ENCODE peak calls at places on chromosome 6, in seven cellular contexts. One of them, this sample, is unnamed.

GRCh38 chr6:161305860-161306259 is 32.0 kb upstream of the AGPAT4 start:
- DNase-seq in fibroblast of mammary gland: no peak
- DNase-seq in cardiac fibroblast: no peak
- DNase-seq in lower lobe of right lung: no peak
- DNase-seq in foreskin fibroblast: no peak
- DNase-seq in pancreas: no peak
- DNase-seq in PC-3: no peak
- DNase-seq in this sample: no peak

GRCh38 chr6:43939281-43940070 is 169.5 kb downstream of the VEGFA start:
- DNase-seq in PC-3: no peak
- DNase-seq in foreskin fibroblast: no peak
- DNase-seq in pancreas: no peak
- DNase-seq in cardiac fibroblast: no peak
- DNase-seq in lower lobe of right lung: no peak
- DNase-seq in fibroblast of mammary gland: no peak
- DNase-seq in this sample: no peak

GRCh38 chr6:29531668-29532067 is 27.9 kb downstream of the UBD start:
- DNase-seq in lower lobe of right lung: no peak
- DNase-seq in PC-3: peak
- DNase-seq in cardiac fibroblast: no peak
- DNase-seq in foreskin fibroblast: no peak
- DNase-seq in fibroblast of mammary gland: no peak
- DNase-seq in pancreas: no peak
- DNase-seq in this sample: no peak

GRCh38 chr6:158457616-158458278 is 102.1 kb upstream of the TMEM181 start:
- DNase-seq in cardiac fibroblast: peak
- DNase-seq in PC-3: peak
- DNase-seq in lower lobe of right lung: no peak
- DNase-seq in fibroblast of mammary gland: peak
- DNase-seq in foreskin fibroblast: no peak
- DNase-seq in pancreas: no peak
- DNase-seq in this sample: no peak

GRCh38 chr6:83108378-83108777 is 40.9 kb downstream of the DOP1A start:
- DNase-seq in lower lobe of right lung: no peak
- DNase-seq in fibroblast of mammary gland: peak
- DNase-seq in pancreas: no peak
- DNase-seq in PC-3: no peak
- DNase-seq in foreskin fibroblast: no peak
- DNase-seq in cardiac fibroblast: no peak
- DNase-seq in this sample: no peak

GRCh38 chr6:104955491-104955890 is 1.4 kb upstream of the LIN28B start:
- DNase-seq in fibroblast of mammary gland: no peak
- DNase-seq in PC-3: no peak
- DNase-seq in pancreas: no peak
- DNase-seq in lower lobe of right lung: no peak
- DNase-seq in foreskin fibroblast: no peak
- DNase-seq in cardiac fibroblast: no peak
- DNase-seq in this sample: no peak

GRCh38 chr6:68641172-68641571 is 6.1 kb downstream of the ADGRB3 start:
- DNase-seq in pancreas: no peak
- DNase-seq in foreskin fibroblast: no peak
- DNase-seq in fibroblast of mammary gland: no peak
- DNase-seq in lower lobe of right lung: no peak
- DNase-seq in PC-3: no peak
- DNase-seq in cardiac fibroblast: no peak
- DNase-seq in this sample: no peak

GRCh38 chr6:142881771-142882170 is 63.2 kb downstream of the HIVEP2 start:
- DNase-seq in lower lobe of right lung: no peak
- DNase-seq in PC-3: no peak
- DNase-seq in fibroblast of mammary gland: no peak
- DNase-seq in pancreas: no peak
- DNase-seq in foreskin fibroblast: no peak
- DNase-seq in cardiac fibroblast: no peak
- DNase-seq in this sample: no peak

GRCh38 chr6:6277418-6277817 is 43.0 kb downstream of the F13A1 start:
- DNase-seq in lower lobe of right lung: no peak
- DNase-seq in cardiac fibroblast: peak
- DNase-seq in PC-3: peak
- DNase-seq in fibroblast of mammary gland: peak
- DNase-seq in foreskin fibroblast: peak
- DNase-seq in pancreas: no peak
- DNase-seq in this sample: peak

GRCh38 chr6:82645536-82646230 is 282.1 kb downstream of the TPBG start:
- DNase-seq in pancreas: no peak
- DNase-seq in fibroblast of mammary gland: no peak
- DNase-seq in foreskin fibroblast: no peak
- DNase-seq in cardiac fibroblast: no peak
- DNase-seq in PC-3: peak
- DNase-seq in lower lobe of right lung: no peak
- DNase-seq in this sample: no peak

GRCh38 chr6:117956386-117956785 is 49.3 kb downstream of the SLC35F1 start:
- DNase-seq in lower lobe of right lung: no peak
- DNase-seq in pancreas: no peak
- DNase-seq in foreskin fibroblast: no peak
- DNase-seq in fibroblast of mammary gland: no peak
- DNase-seq in cardiac fibroblast: no peak
- DNase-seq in PC-3: peak
- DNase-seq in this sample: no peak

GRCh38 chr6:24844061-24844460 is 45.3 kb upstream of the ARMH2 start:
- DNase-seq in lower lobe of right lung: no peak
- DNase-seq in PC-3: no peak
- DNase-seq in cardiac fibroblast: no peak
- DNase-seq in foreskin fibroblast: no peak
- DNase-seq in pancreas: no peak
- DNase-seq in fibroblast of mammary gland: no peak
- DNase-seq in this sample: no peak

GRCh38 chr6:85329193-85329592 is 120.7 kb upstream of the NT5E start:
- DNase-seq in foreskin fibroblast: no peak
- DNase-seq in cardiac fibroblast: no peak
- DNase-seq in PC-3: no peak
- DNase-seq in fibroblast of mammary gland: no peak
- DNase-seq in pancreas: no peak
- DNase-seq in lower lobe of right lung: no peak
- DNase-seq in this sample: no peak

GRCh38 chr6:47479156-47479541 is 1.6 kb downstream of the CD2AP start:
- DNase-seq in PC-3: peak
- DNase-seq in foreskin fibroblast: no peak
- DNase-seq in cardiac fibroblast: peak
- DNase-seq in fibroblast of mammary gland: peak
- DNase-seq in pancreas: no peak
- DNase-seq in lower lobe of right lung: no peak
- DNase-seq in this sample: no peak

GRCh38 chr6:31977816-31978431 is 3.9 kb upstream of the C4A start:
- DNase-seq in pancreas: peak
- DNase-seq in lower lobe of right lung: no peak
- DNase-seq in cardiac fibroblast: no peak
- DNase-seq in fibroblast of mammary gland: no peak
- DNase-seq in foreskin fibroblast: no peak
- DNase-seq in PC-3: no peak
- DNase-seq in this sample: no peak

GRCh38 chr6:52672422-52673025 is 1.6 kb downstream of the TMEM14A start:
- DNase-seq in cardiac fibroblast: peak
- DNase-seq in PC-3: peak
- DNase-seq in pancreas: no peak
- DNase-seq in fibroblast of mammary gland: peak
- DNase-seq in lower lobe of right lung: no peak
- DNase-seq in foreskin fibroblast: no peak
- DNase-seq in this sample: no peak

GRCh38 chr6:142946924-142947701 is 2.1 kb upstream of the HIVEP2 start:
- DNase-seq in foreskin fibroblast: peak
- DNase-seq in cardiac fibroblast: peak
- DNase-seq in PC-3: peak
- DNase-seq in pancreas: peak
- DNase-seq in lower lobe of right lung: peak
- DNase-seq in fibroblast of mammary gland: peak
- DNase-seq in this sample: peak

GRCh38 chr6:30618270-30618787 is 689 bp downstream of the MRPS18B start:
- DNase-seq in PC-3: peak
- DNase-seq in cardiac fibroblast: peak
- DNase-seq in foreskin fibroblast: no peak
- DNase-seq in fibroblast of mammary gland: peak
- DNase-seq in lower lobe of right lung: no peak
- DNase-seq in pancreas: no peak
- DNase-seq in this sample: peak

GRCh38 chr6:35023601-35024000 is 117.5 kb downstream of the TCP11 start:
- DNase-seq in lower lobe of right lung: no peak
- DNase-seq in pancreas: no peak
- DNase-seq in cardiac fibroblast: no peak
- DNase-seq in PC-3: no peak
- DNase-seq in foreskin fibroblast: no peak
- DNase-seq in fibroblast of mammary gland: no peak
- DNase-seq in this sample: no peak

GRCh38 chr6:14863896-14864850 is 381.7 kb upstream of the JARID2 start:
- DNase-seq in pancreas: no peak
- DNase-seq in cardiac fibroblast: no peak
- DNase-seq in lower lobe of right lung: no peak
- DNase-seq in PC-3: no peak
- DNase-seq in fibroblast of mammary gland: peak
- DNase-seq in foreskin fibroblast: no peak
- DNase-seq in this sample: no peak
- TF ChIP-seq CTCF in pancreas: no peak
- TF ChIP-seq CTCF in cardiac fibroblast: no peak
- TF ChIP-seq CTCF in lower lobe of right lung: no peak
- TF ChIP-seq CTCF in PC-3: no peak
- TF ChIP-seq CTCF in fibroblast of mammary gland: no peak
- TF ChIP-seq CTCF in foreskin fibroblast: no peak
- TF ChIP-seq CTCF in this sample: no peak

DNA sequence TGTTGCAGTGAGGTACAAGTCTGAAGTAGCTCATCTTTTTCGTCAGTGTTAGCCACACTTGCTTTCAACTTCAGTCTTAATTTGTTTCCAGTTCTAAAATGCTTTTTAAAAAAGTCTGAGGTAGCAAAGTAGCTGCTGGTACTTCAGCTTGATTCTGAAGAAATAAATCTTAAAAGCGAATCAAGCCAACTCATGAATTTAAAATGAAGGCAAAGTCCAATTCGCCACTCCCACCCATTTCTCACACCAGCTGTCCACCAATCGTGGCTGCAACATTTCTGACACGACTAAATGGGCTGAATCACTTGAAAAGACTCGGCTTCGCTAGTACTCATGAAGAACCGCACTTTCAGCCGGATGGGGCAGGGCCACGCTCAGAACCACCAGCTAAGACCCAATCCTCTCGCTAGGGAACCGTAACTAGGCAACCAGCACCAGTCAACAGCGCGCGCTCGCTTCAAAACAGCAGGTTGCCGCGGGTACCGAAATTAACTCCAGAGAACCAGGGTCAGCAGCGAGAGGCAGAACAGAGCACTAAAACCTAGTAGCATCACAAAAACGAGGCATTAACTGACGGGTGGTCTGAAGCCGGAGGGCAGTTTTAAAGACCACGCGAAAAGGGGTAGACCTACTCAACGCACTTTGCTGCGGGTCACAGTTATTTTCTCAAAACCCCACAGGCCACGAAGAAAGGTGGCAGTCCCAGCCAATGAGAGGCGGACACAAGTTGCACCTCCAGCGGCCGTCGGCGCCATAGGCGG is 900 bp downstream of the BCLAF1 start:
- DNase-seq in lower lobe of right lung: peak
- DNase-seq in pancreas: peak
- DNase-seq in PC-3: peak
- DNase-seq in cardiac fibroblast: peak
- DNase-seq in foreskin fibroblast: peak
- DNase-seq in fibroblast of mammary gland: peak
- DNase-seq in this sample: peak
- TF ChIP-seq CTCF in lower lobe of right lung: no peak
- TF ChIP-seq CTCF in pancreas: no peak
- TF ChIP-seq CTCF in PC-3: no peak
- TF ChIP-seq CTCF in cardiac fibroblast: peak
- TF ChIP-seq CTCF in foreskin fibroblast: no peak
- TF ChIP-seq CTCF in fibroblast of mammary gland: peak
- TF ChIP-seq CTCF in this sample: peak

DNA sequence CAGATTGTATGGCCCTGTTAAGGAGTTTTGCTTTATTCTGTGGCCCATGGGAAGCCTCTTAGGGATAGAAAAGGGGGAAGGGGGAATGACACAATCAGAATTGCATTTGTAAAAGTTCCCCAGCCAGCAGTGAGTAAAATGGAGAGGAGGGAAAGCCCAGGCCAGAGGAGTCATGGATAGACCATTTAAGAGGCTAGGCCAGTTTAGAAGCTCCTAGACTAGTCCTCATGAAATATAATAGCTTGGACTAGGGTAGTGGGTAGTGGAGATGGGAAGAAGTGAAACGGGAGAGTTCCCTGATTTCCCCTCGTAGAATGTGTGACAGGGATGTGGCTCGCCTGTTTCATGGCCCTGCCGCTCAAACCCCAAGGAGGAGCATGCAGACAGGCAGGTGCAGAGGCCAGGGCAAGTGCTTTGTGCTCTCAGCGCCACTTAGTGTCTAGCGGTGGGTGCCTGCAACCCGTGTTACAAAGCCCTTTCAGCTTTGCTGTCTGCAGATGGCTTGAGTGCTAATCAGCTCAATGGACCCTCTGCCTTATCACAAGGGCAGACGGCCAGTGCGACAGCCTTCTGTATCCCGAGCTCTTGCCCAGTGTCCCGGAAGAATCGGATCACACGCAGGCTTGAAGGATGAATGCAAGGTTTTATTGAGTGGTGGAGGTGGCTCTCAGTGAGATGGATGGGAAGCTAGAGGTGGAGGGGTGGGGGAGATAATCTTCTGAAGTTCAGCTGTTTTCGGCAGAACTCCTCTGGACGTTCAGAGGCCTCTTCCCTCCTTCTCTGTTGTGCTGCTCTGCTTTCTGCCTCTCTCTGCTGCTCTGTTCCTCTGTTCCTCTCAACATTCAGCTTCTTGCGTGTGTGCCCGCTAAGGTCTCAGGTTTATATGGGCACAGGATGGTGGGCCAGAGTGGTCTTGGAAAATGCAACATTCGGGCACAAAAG is 141.1 kb downstream of the CEP57L1 start:
- DNase-seq in PC-3: no peak
- DNase-seq in pancreas: peak
- DNase-seq in foreskin fibroblast: no peak
- DNase-seq in cardiac fibroblast: no peak
- DNase-seq in lower lobe of right lung: peak
- DNase-seq in fibroblast of mammary gland: no peak
- DNase-seq in this sample: no peak
- TF ChIP-seq CTCF in PC-3: no peak
- TF ChIP-seq CTCF in pancreas: no peak
- TF ChIP-seq CTCF in foreskin fibroblast: no peak
- TF ChIP-seq CTCF in cardiac fibroblast: no peak
- TF ChIP-seq CTCF in lower lobe of right lung: no peak
- TF ChIP-seq CTCF in fibroblast of mammary gland: no peak
- TF ChIP-seq CTCF in this sample: no peak

DNA sequence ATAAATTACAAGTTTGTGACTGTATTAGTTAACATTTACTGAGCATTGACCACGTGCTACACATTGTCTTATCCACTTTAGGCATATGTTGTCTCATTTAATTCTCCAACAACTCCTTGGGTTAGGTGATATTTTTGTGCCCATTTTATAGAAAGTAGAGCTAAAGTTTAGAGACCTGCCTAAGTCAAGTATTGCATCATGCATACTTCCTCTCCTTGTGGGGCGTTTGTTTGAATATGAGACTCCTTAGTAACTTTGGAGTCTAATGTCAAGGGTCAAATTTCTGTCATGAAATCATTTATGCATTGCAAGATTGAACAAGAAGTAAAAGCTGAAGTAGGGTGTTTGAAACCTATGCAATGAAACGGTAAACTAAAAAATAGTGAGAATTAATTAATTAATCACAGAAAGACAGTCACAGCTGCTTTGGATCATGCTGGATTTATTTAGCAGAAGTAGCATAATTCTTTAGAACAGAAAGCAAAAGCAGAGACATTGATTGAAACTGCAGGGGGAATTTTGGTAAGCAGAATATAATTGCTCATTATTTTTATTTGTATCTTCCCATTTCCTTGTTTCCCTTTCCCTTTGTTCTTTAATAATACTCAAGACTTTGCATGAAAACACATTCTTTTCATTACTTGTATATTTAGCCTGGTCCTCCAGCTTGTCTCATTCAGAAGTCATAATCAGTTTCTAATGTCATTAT is 1374.4 kb upstream of the GJE1 start:
- DNase-seq in cardiac fibroblast: peak
- DNase-seq in lower lobe of right lung: no peak
- DNase-seq in PC-3: no peak
- DNase-seq in fibroblast of mammary gland: no peak
- DNase-seq in pancreas: no peak
- DNase-seq in foreskin fibroblast: no peak
- DNase-seq in this sample: no peak
- TF ChIP-seq CTCF in cardiac fibroblast: no peak
- TF ChIP-seq CTCF in lower lobe of right lung: no peak
- TF ChIP-seq CTCF in PC-3: no peak
- TF ChIP-seq CTCF in fibroblast of mammary gland: no peak
- TF ChIP-seq CTCF in pancreas: no peak
- TF ChIP-seq CTCF in foreskin fibroblast: no peak
- TF ChIP-seq CTCF in this sample: no peak

This sample was measured in fibroblast of the aortic adventitia.